ENCODE peak calls at places on chromosome 17, in ten cellular contexts. One of them, this sample, is unnamed.
A peak's percentile ranks its signal among the peaks of the same experiment; 100 is the strongest.

GRCh38 chr17:33024688-33025486 is 33.2 kb downstream of the SPACA3 start:
- DNase-seq in uterus: no peak
- DNase-seq in fibroblast of the aortic adventitia: no peak
- DNase-seq in progenitor cell of endocrine pancreas: no peak
- DNase-seq in heart right ventricle: no peak
- DNase-seq in tibial nerve: no peak
- DNase-seq in heart left ventricle: no peak
- DNase-seq in A673: no peak
- DNase-seq in GM06990: no peak
- DNase-seq in activated B cell treated with CpG ODN at 0.5 μM for 24 hours: no peak
- DNase-seq in this sample: no peak

GRCh38 chr17:43722269-43722619 is 36.3 kb downstream of the SOST start:
- DNase-seq in activated B cell treated with CpG ODN at 0.5 μM for 24 hours: no peak
- DNase-seq in fibroblast of the aortic adventitia: no peak
- DNase-seq in tibial nerve: no peak
- DNase-seq in progenitor cell of endocrine pancreas: no peak
- DNase-seq in GM06990: no peak
- DNase-seq in A673: no peak
- DNase-seq in uterus: no peak
- DNase-seq in heart right ventricle: no peak
- DNase-seq in heart left ventricle: no peak
- DNase-seq in this sample: no peak

GRCh38 chr17:59641799-59642484 is 22.2 kb downstream of the CLTC start:
- DNase-seq in uterus: no peak
- DNase-seq in tibial nerve: no peak
- DNase-seq in fibroblast of the aortic adventitia: no peak
- DNase-seq in A673: no peak
- DNase-seq in GM06990: peak; percentile 67
- DNase-seq in activated B cell treated with CpG ODN at 0.5 μM for 24 hours: no peak
- DNase-seq in heart right ventricle: no peak
- DNase-seq in progenitor cell of endocrine pancreas: no peak
- DNase-seq in heart left ventricle: no peak
- DNase-seq in this sample: no peak

GRCh38 chr17:40015998-40016691 is 905 bp downstream of the CSF3 start:
- DNase-seq in fibroblast of the aortic adventitia: no peak
- DNase-seq in heart left ventricle: no peak
- DNase-seq in uterus: no peak
- DNase-seq in A673: no peak
- DNase-seq in heart right ventricle: no peak
- DNase-seq in tibial nerve: no peak
- DNase-seq in GM06990: no peak
- DNase-seq in activated B cell treated with CpG ODN at 0.5 μM for 24 hours: no peak
- DNase-seq in progenitor cell of endocrine pancreas: no peak
- DNase-seq in this sample: no peak

GRCh38 chr17:12316021-12316420 is 295.3 kb downstream of the MAP2K4 start:
- DNase-seq in heart right ventricle: no peak
- DNase-seq in fibroblast of the aortic adventitia: no peak
- DNase-seq in tibial nerve: no peak
- DNase-seq in activated B cell treated with CpG ODN at 0.5 μM for 24 hours: no peak
- DNase-seq in A673: no peak
- DNase-seq in GM06990: no peak
- DNase-seq in uterus: no peak
- DNase-seq in progenitor cell of endocrine pancreas: no peak
- DNase-seq in heart left ventricle: no peak
- DNase-seq in this sample: no peak

GRCh38 chr17:82910041-82910481 is 70.2 kb upstream of the ZNF750 start:
- DNase-seq in tibial nerve: no peak
- DNase-seq in uterus: no peak
- DNase-seq in progenitor cell of endocrine pancreas: no peak
- DNase-seq in activated B cell treated with CpG ODN at 0.5 μM for 24 hours: no peak
- DNase-seq in fibroblast of the aortic adventitia: no peak
- DNase-seq in GM06990: no peak
- DNase-seq in heart right ventricle: no peak
- DNase-seq in A673: no peak
- DNase-seq in heart left ventricle: no peak
- DNase-seq in this sample: no peak

GRCh38 chr17:3838206-3838605 is 7.8 kb downstream of the NCBP3 start:
- DNase-seq in tibial nerve: no peak
- DNase-seq in uterus: no peak
- DNase-seq in heart left ventricle: no peak
- DNase-seq in heart right ventricle: no peak
- DNase-seq in A673: no peak
- DNase-seq in progenitor cell of endocrine pancreas: no peak
- DNase-seq in activated B cell treated with CpG ODN at 0.5 μM for 24 hours: no peak
- DNase-seq in GM06990: no peak
- DNase-seq in fibroblast of the aortic adventitia: no peak
- DNase-seq in this sample: no peak

GRCh38 chr17:7929158-7930029 is at the start of gene KCNAB3:
- DNase-seq in A673: peak; percentile 93
- DNase-seq in GM06990: no peak
- DNase-seq in tibial nerve: no peak
- DNase-seq in activated B cell treated with CpG ODN at 0.5 μM for 24 hours: peak; percentile 47
- DNase-seq in heart left ventricle: peak; percentile 45
- DNase-seq in uterus: peak; percentile 82
- DNase-seq in fibroblast of the aortic adventitia: peak; percentile 53
- DNase-seq in heart right ventricle: no peak
- DNase-seq in progenitor cell of endocrine pancreas: no peak
- DNase-seq in this sample: peak; percentile 74

GRCh38 chr17:62756198-62756597 is 51.9 kb downstream of the MARCHF10 start:
- DNase-seq in heart right ventricle: no peak
- DNase-seq in A673: no peak
- DNase-seq in heart left ventricle: no peak
- DNase-seq in fibroblast of the aortic adventitia: no peak
- DNase-seq in activated B cell treated with CpG ODN at 0.5 μM for 24 hours: no peak
- DNase-seq in progenitor cell of endocrine pancreas: no peak
- DNase-seq in tibial nerve: no peak
- DNase-seq in GM06990: no peak
- DNase-seq in uterus: no peak
- DNase-seq in this sample: no peak

GRCh38 chr17:77160032-77160876 is 19.5 kb downstream of the SEC14L1 start:
- DNase-seq in GM06990: no peak
- DNase-seq in uterus: no peak
- DNase-seq in activated B cell treated with CpG ODN at 0.5 μM for 24 hours: no peak
- DNase-seq in fibroblast of the aortic adventitia: peak; percentile 39
- DNase-seq in heart left ventricle: no peak
- DNase-seq in tibial nerve: no peak
- DNase-seq in heart right ventricle: no peak
- DNase-seq in A673: no peak
- DNase-seq in progenitor cell of endocrine pancreas: no peak
- DNase-seq in this sample: no peak

GRCh38 chr17:73293480-73293911 is 18.3 kb downstream of the CDC42EP4 start:
- DNase-seq in heart right ventricle: peak; percentile 59
- DNase-seq in A673: no peak
- DNase-seq in tibial nerve: peak; percentile 42
- DNase-seq in heart left ventricle: peak; percentile 67
- DNase-seq in fibroblast of the aortic adventitia: peak; percentile 85
- DNase-seq in activated B cell treated with CpG ODN at 0.5 μM for 24 hours: no peak
- DNase-seq in GM06990: no peak
- DNase-seq in uterus: peak; percentile 87
- DNase-seq in progenitor cell of endocrine pancreas: no peak
- DNase-seq in this sample: no peak

GRCh38 chr17:40139566-40140058 is 725 bp upstream of the CASC3 start:
- DNase-seq in progenitor cell of endocrine pancreas: no peak
- DNase-seq in uterus: peak; percentile 30
- DNase-seq in GM06990: no peak
- DNase-seq in fibroblast of the aortic adventitia: no peak
- DNase-seq in tibial nerve: no peak
- DNase-seq in activated B cell treated with CpG ODN at 0.5 μM for 24 hours: peak; percentile 20
- DNase-seq in A673: no peak
- DNase-seq in heart left ventricle: no peak
- DNase-seq in heart right ventricle: no peak
- DNase-seq in this sample: peak; percentile 5

GRCh38 chr17:81322271-81323082 is 27.4 kb upstream of the SLC38A10 start:
- DNase-seq in activated B cell treated with CpG ODN at 0.5 μM for 24 hours: no peak
- DNase-seq in uterus: no peak
- DNase-seq in progenitor cell of endocrine pancreas: no peak
- DNase-seq in A673: peak; percentile 67
- DNase-seq in GM06990: no peak
- DNase-seq in heart left ventricle: no peak
- DNase-seq in tibial nerve: no peak
- DNase-seq in fibroblast of the aortic adventitia: no peak
- DNase-seq in heart right ventricle: no peak
- DNase-seq in this sample: no peak

DNA sequence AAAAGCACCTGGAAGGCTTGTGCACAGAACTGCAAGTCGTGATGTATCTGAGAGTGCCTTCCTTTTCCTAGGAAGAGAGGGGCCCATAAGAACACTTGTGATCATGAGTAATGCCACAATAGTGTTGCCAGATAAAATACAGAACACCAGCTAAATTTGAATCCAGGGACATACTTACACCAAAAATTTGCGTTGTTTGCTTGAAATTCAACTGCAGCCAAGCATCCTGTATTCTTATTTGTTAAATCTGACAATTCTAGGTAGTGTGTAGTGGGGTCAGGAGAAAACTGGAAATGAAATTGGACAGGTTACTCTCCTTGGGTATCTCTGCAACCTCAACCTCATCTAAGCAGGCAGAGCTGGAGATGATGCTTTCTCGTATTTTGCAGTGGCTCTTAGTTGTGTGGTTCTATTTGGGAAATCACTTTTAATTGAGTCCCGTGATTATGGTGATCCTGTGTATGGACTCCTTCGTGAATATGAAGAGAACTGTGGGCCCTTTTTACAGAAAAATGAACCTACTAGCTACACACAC is 12.0 kb downstream of the SLC35B1 start:
- DNase-seq in tibial nerve: no peak
- DNase-seq in uterus: no peak
- DNase-seq in progenitor cell of endocrine pancreas: no peak
- DNase-seq in activated B cell treated with CpG ODN at 0.5 μM for 24 hours: no peak
- DNase-seq in fibroblast of the aortic adventitia: no peak
- DNase-seq in heart left ventricle: no peak
- DNase-seq in heart right ventricle: no peak
- DNase-seq in GM06990: no peak
- DNase-seq in A673: no peak
- DNase-seq in this sample: no peak
- TF ChIP-seq CTCF in tibial nerve: no peak
- TF ChIP-seq CTCF in uterus: no peak
- TF ChIP-seq CTCF in progenitor cell of endocrine pancreas: no peak
- TF ChIP-seq CTCF in activated B cell treated with CpG ODN at 0.5 μM for 24 hours: no peak
- TF ChIP-seq CTCF in fibroblast of the aortic adventitia: no peak
- TF ChIP-seq CTCF in heart left ventricle: no peak
- TF ChIP-seq CTCF in heart right ventricle: no peak
- TF ChIP-seq CTCF in GM06990: no peak
- TF ChIP-seq CTCF in A673: no peak
- TF ChIP-seq CTCF in this sample: no peak

GRCh38 chr17:19377602-19378415 is 489 bp upstream of the MAPK7 start:
- DNase-seq in progenitor cell of endocrine pancreas: peak; percentile 99
- DNase-seq in A673: peak; percentile 99
- DNase-seq in heart left ventricle: peak; percentile 99
- DNase-seq in heart right ventricle: peak; percentile 98
- DNase-seq in tibial nerve: peak; percentile 94
- DNase-seq in fibroblast of the aortic adventitia: peak; percentile 98
- DNase-seq in uterus: peak; percentile 98
- DNase-seq in GM06990: peak; percentile 99
- DNase-seq in activated B cell treated with CpG ODN at 0.5 μM for 24 hours: peak; percentile 93
- DNase-seq in this sample: peak; percentile 98
- TF ChIP-seq CTCF in progenitor cell of endocrine pancreas: no peak
- TF ChIP-seq CTCF in A673: no peak
- TF ChIP-seq CTCF in heart left ventricle: no peak
- TF ChIP-seq CTCF in heart right ventricle: no peak
- TF ChIP-seq CTCF in tibial nerve: no peak
- TF ChIP-seq CTCF in fibroblast of the aortic adventitia: no peak
- TF ChIP-seq CTCF in uterus: no peak
- TF ChIP-seq CTCF in GM06990: no peak
- TF ChIP-seq CTCF in activated B cell treated with CpG ODN at 0.5 μM for 24 hours: no peak
- TF ChIP-seq CTCF in this sample: no peak

GRCh38 chr17:69524854-69525253 is 110.4 kb downstream of the MAP2K6 start:
- DNase-seq in heart left ventricle: no peak
- DNase-seq in GM06990: no peak
- DNase-seq in uterus: no peak
- DNase-seq in A673: no peak
- DNase-seq in progenitor cell of endocrine pancreas: no peak
- DNase-seq in heart right ventricle: no peak
- DNase-seq in tibial nerve: no peak
- DNase-seq in fibroblast of the aortic adventitia: no peak
- DNase-seq in activated B cell treated with CpG ODN at 0.5 μM for 24 hours: no peak
- DNase-seq in this sample: no peak
- TF ChIP-seq CTCF in heart left ventricle: no peak
- TF ChIP-seq CTCF in GM06990: peak; percentile 19
- TF ChIP-seq CTCF in uterus: no peak
- TF ChIP-seq CTCF in A673: peak; percentile 28
- TF ChIP-seq CTCF in progenitor cell of endocrine pancreas: no peak
- TF ChIP-seq CTCF in heart right ventricle: no peak
- TF ChIP-seq CTCF in tibial nerve: no peak
- TF ChIP-seq CTCF in fibroblast of the aortic adventitia: no peak
- TF ChIP-seq CTCF in activated B cell treated with CpG ODN at 0.5 μM for 24 hours: no peak
- TF ChIP-seq CTCF in this sample: no peak

GRCh38 chr17:27355419-27355818 is 61.5 kb downstream of the WSB1 start:
- DNase-seq in tibial nerve: no peak
- DNase-seq in activated B cell treated with CpG ODN at 0.5 μM for 24 hours: no peak
- DNase-seq in uterus: no peak
- DNase-seq in heart left ventricle: no peak
- DNase-seq in A673: peak; percentile 85
- DNase-seq in GM06990: no peak
- DNase-seq in fibroblast of the aortic adventitia: no peak
- DNase-seq in heart right ventricle: no peak
- DNase-seq in progenitor cell of endocrine pancreas: no peak
- DNase-seq in this sample: no peak

GRCh38 chr17:27354051-27354490 is 60.2 kb downstream of the WSB1 start:
- DNase-seq in GM06990: no peak
- DNase-seq in activated B cell treated with CpG ODN at 0.5 μM for 24 hours: no peak
- DNase-seq in uterus: no peak
- DNase-seq in tibial nerve: no peak
- DNase-seq in A673: no peak
- DNase-seq in progenitor cell of endocrine pancreas: no peak
- DNase-seq in heart right ventricle: no peak
- DNase-seq in fibroblast of the aortic adventitia: no peak
- DNase-seq in heart left ventricle: no peak
- DNase-seq in this sample: no peak

GRCh38 chr17:27353469-27354050 is 59.6 kb downstream of the WSB1 start:
- DNase-seq in uterus: peak; percentile 94
- DNase-seq in tibial nerve: peak; percentile 83
- DNase-seq in heart right ventricle: peak; percentile 96
- DNase-seq in progenitor cell of endocrine pancreas: peak; percentile 85
- DNase-seq in A673: peak; percentile 91
- DNase-seq in GM06990: peak; percentile 92
- DNase-seq in fibroblast of the aortic adventitia: peak; percentile 92
- DNase-seq in activated B cell treated with CpG ODN at 0.5 μM for 24 hours: peak; percentile 90
- DNase-seq in heart left ventricle: peak; percentile 95
- DNase-seq in this sample: peak; percentile 97

GRCh38 chr17:27356091-27356705 is 62.3 kb downstream of the WSB1 start:
- DNase-seq in heart left ventricle: no peak
- DNase-seq in uterus: no peak
- DNase-seq in GM06990: no peak
- DNase-seq in fibroblast of the aortic adventitia: no peak
- DNase-seq in activated B cell treated with CpG ODN at 0.5 μM for 24 hours: no peak
- DNase-seq in tibial nerve: no peak
- DNase-seq in progenitor cell of endocrine pancreas: no peak
- DNase-seq in A673: peak; percentile 56
- DNase-seq in heart right ventricle: no peak
- DNase-seq in this sample: no peak

DNA sequence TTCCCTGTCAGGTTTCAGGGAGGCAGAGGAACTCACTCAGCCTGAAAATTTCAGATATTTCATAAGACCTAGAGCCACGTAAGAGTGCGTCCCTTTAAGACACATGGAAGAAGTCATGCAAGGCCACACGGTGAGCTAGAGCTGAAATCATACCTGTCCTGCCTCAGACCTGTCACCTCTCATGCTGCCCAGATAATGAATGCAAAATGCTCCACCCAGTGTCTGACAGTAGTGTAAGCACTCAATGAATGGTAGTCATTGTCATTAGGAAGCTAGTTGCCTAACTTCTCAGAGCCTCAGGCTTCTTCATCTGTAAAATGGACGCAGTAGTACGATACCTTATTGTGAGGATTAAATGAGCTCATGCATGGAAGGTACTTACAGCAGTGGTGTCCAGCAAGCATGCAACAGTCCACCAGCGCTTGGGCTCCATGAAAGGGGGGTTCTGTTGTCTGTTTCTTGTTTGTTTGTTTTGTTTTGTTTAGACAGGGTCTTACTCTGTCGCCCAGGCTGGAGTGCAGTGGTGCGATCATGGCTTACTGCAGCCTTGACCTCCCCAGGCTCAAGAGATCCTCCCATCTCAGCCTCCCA is 60.7 kb downstream of the WSB1 start:
- DNase-seq in fibroblast of the aortic adventitia: no peak
- DNase-seq in uterus: no peak
- DNase-seq in activated B cell treated with CpG ODN at 0.5 μM for 24 hours: no peak
- DNase-seq in tibial nerve: no peak
- DNase-seq in progenitor cell of endocrine pancreas: no peak
- DNase-seq in heart left ventricle: no peak
- DNase-seq in A673: peak; percentile 32
- DNase-seq in heart right ventricle: no peak
- DNase-seq in GM06990: no peak
- DNase-seq in this sample: no peak
- TF ChIP-seq CTCF in fibroblast of the aortic adventitia: no peak
- TF ChIP-seq CTCF in uterus: no peak
- TF ChIP-seq CTCF in activated B cell treated with CpG ODN at 0.5 μM for 24 hours: no peak
- TF ChIP-seq CTCF in tibial nerve: no peak
- TF ChIP-seq CTCF in progenitor cell of endocrine pancreas: no peak
- TF ChIP-seq CTCF in heart left ventricle: no peak
- TF ChIP-seq CTCF in A673: no peak
- TF ChIP-seq CTCF in heart right ventricle: no peak
- TF ChIP-seq CTCF in GM06990: peak; percentile 11
- TF ChIP-seq CTCF in this sample: no peak